ENCODE peak calls at places on chromosome 11, in four cellular contexts. Z is fibroblast of the aortic adventitia, H is activated T-cell treated with anti-CD3 and anti-CD28 coated beads for 4 hours, Y is lower leg skin. W is an unnamed sample.

GRCh38 chr11:123479048-123479837 is 49.2 kb downstream of the GRAMD1B start:
- DNase-seq in H (no peak), Z (no peak), Y (no peak), W (no peak)

GRCh38 chr11:18457435-18457834 is 1.8 kb downstream of the LDHAL6A start:
- DNase-seq in H (no peak), Y (no peak), Z (peak; percentile 60), W (no peak)

GRCh38 chr11:110121204-110121603 is 28.0 kb downstream of the ZC3H12C start:
- DNase-seq in Z (peak; percentile 85), Y (no peak), H (no peak), W (no peak)

GRCh38 chr11:47067401-47067800 is 109.3 kb downstream of the ARFGAP2 start:
- DNase-seq in Z (no peak), H (no peak), Y (no peak), W (no peak)

GRCh38 chr11:126585388-126586302 is 230.2 kb downstream of the ST3GAL4 start:
- DNase-seq in Y (peak; percentile 63), Z (peak; percentile 94), H (no peak), W (peak; percentile 73)

GRCh38 chr11:959608-960007 is 33.9 kb downstream of the AP2A2 start:
- DNase-seq in Y (no peak), Z (no peak), H (no peak), W (no peak)

GRCh38 chr11:70250876-70251275 is 19.6 kb upstream of the PPFIA1 start:
- DNase-seq in H (no peak), Y (no peak), Z (no peak), W (no peak)

GRCh38 chr11:75826463-75827220 is 11.6 kb downstream of the UVRAG start:
- DNase-seq in Y (no peak), H (no peak), Z (peak; percentile 68), W (no peak)

GRCh38 chr11:48005133-48005532 is 24.8 kb downstream of the PTPRJ start:
- DNase-seq in H (no peak), Y (no peak), Z (peak; percentile 65), W (no peak)

GRCh38 chr11:11967669-11968510 is 40.5 kb downstream of the DKK3 start:
- DNase-seq in Y (no peak), Z (no peak), H (no peak), W (no peak)

GRCh38 chr11:128235446-128235845 is 351.9 kb downstream of the ETS1 start:
- DNase-seq in Z (peak; percentile 23), H (no peak), Y (no peak), W (no peak)